ENCODE peak calls at places on chromosomes 12 and 14, in eight cellular contexts. One of them, this sample, is unnamed.

GRCh38 chr12:125882141-125882540 is 816.9 kb downstream of the AACS start:
- DNase-seq in esophagus squamous epithelium: no peak
- DNase-seq in esophagus muscularis mucosa: no peak
- DNase-seq in HCT116: no peak
- DNase-seq in A549: no peak
- DNase-seq in GM12878: no peak
- DNase-seq in tibial nerve: no peak
- DNase-seq in suprapubic skin: no peak
- DNase-seq in this sample: no peak

GRCh38 chr12:18919826-18920511 is 182.1 kb downstream of the CAPZA3 start:
- DNase-seq in esophagus squamous epithelium: no peak
- DNase-seq in suprapubic skin: no peak
- DNase-seq in GM12878: no peak
- DNase-seq in esophagus muscularis mucosa: no peak
- DNase-seq in A549: no peak
- DNase-seq in tibial nerve: no peak
- DNase-seq in HCT116: no peak
- DNase-seq in this sample: no peak

GRCh38 chr12:108635201-108635996 is 1.7 kb upstream of the SELPLG start:
- DNase-seq in GM12878: peak; percentile 99
- DNase-seq in HCT116: no peak
- DNase-seq in A549: no peak
- DNase-seq in esophagus muscularis mucosa: no peak
- DNase-seq in suprapubic skin: peak; percentile 32
- DNase-seq in esophagus squamous epithelium: no peak
- DNase-seq in tibial nerve: no peak
- DNase-seq in this sample: no peak

GRCh38 chr14:21526672-21527319 is 650 bp upstream of the SALL2 start:
- DNase-seq in A549: no peak
- DNase-seq in suprapubic skin: no peak
- DNase-seq in GM12878: no peak
- DNase-seq in esophagus squamous epithelium: no peak
- DNase-seq in esophagus muscularis mucosa: no peak
- DNase-seq in tibial nerve: no peak
- DNase-seq in HCT116: no peak
- DNase-seq in this sample: no peak

GRCh38 chr12:58509116-58509885 is 411.0 kb downstream of the LRIG3 start:
- DNase-seq in esophagus squamous epithelium: no peak
- DNase-seq in A549: peak; percentile 72
- DNase-seq in suprapubic skin: no peak
- DNase-seq in GM12878: no peak
- DNase-seq in HCT116: no peak
- DNase-seq in esophagus muscularis mucosa: no peak
- DNase-seq in tibial nerve: no peak
- DNase-seq in this sample: no peak

GRCh38 chr12:10363665-10363921 is 26.2 kb downstream of the KLRK1 start:
- DNase-seq in HCT116: no peak
- DNase-seq in esophagus squamous epithelium: no peak
- DNase-seq in suprapubic skin: no peak
- DNase-seq in esophagus muscularis mucosa: no peak
- DNase-seq in GM12878: no peak
- DNase-seq in tibial nerve: no peak
- DNase-seq in A549: no peak
- DNase-seq in this sample: no peak

GRCh38 chr14:25116607-25117006 is 66.7 kb upstream of the STXBP6 start:
- DNase-seq in A549: no peak
- DNase-seq in tibial nerve: no peak
- DNase-seq in GM12878: no peak
- DNase-seq in esophagus squamous epithelium: no peak
- DNase-seq in suprapubic skin: no peak
- DNase-seq in HCT116: no peak
- DNase-seq in esophagus muscularis mucosa: no peak
- DNase-seq in this sample: no peak

GRCh38 chr14:73723799-73724621 is 9.8 kb upstream of the PNMA1 start:
- DNase-seq in suprapubic skin: peak; percentile 91
- DNase-seq in esophagus squamous epithelium: no peak
- DNase-seq in tibial nerve: peak; percentile 88
- DNase-seq in GM12878: no peak
- DNase-seq in HCT116: no peak
- DNase-seq in esophagus muscularis mucosa: peak; percentile 93
- DNase-seq in A549: peak; percentile 78
- DNase-seq in this sample: no peak

GRCh38 chr12:88574278-88574677 is 6.0 kb downstream of the KITLG start:
- DNase-seq in tibial nerve: no peak
- DNase-seq in esophagus squamous epithelium: no peak
- DNase-seq in suprapubic skin: no peak
- DNase-seq in esophagus muscularis mucosa: no peak
- DNase-seq in GM12878: no peak
- DNase-seq in HCT116: no peak
- DNase-seq in A549: no peak
- DNase-seq in this sample: no peak

GRCh38 chr12:107929436-107929835 is 154.9 kb downstream of the ASCL4 start:
- DNase-seq in tibial nerve: no peak
- DNase-seq in esophagus squamous epithelium: no peak
- DNase-seq in esophagus muscularis mucosa: peak; percentile 80
- DNase-seq in A549: peak; percentile 80
- DNase-seq in suprapubic skin: no peak
- DNase-seq in GM12878: no peak
- DNase-seq in HCT116: peak; percentile 78
- DNase-seq in this sample: no peak

GRCh38 chr12:62260733-62261683 is 804 bp downstream of the USP15 start:
- DNase-seq in esophagus muscularis mucosa: no peak
- DNase-seq in GM12878: peak; percentile 73
- DNase-seq in HCT116: peak; percentile 23
- DNase-seq in A549: peak; percentile 37
- DNase-seq in esophagus squamous epithelium: peak; percentile 32
- DNase-seq in tibial nerve: peak; percentile 28
- DNase-seq in suprapubic skin: peak; percentile 59
- DNase-seq in this sample: peak; percentile 86

GRCh38 chr12:66921151-66921550 is 242.3 kb upstream of the GRIP1 start:
- DNase-seq in A549: no peak
- DNase-seq in HCT116: no peak
- DNase-seq in tibial nerve: no peak
- DNase-seq in GM12878: no peak
- DNase-seq in suprapubic skin: no peak
- DNase-seq in esophagus muscularis mucosa: peak; percentile 31
- DNase-seq in esophagus squamous epithelium: no peak
- DNase-seq in this sample: no peak

GRCh38 chr14:101078892-101079221 is 175.3 kb upstream of the RTL1 start:
- DNase-seq in GM12878: no peak
- DNase-seq in A549: no peak
- DNase-seq in esophagus squamous epithelium: no peak
- DNase-seq in tibial nerve: no peak
- DNase-seq in HCT116: no peak
- DNase-seq in esophagus muscularis mucosa: no peak
- DNase-seq in suprapubic skin: no peak
- DNase-seq in this sample: peak; percentile 24

GRCh38 chr14:20454645-20455354 is at the start of the genes APEX1 and OSGEP:
- DNase-seq in A549: peak; percentile 100
- DNase-seq in tibial nerve: peak; percentile 98
- DNase-seq in suprapubic skin: peak; percentile 100
- DNase-seq in esophagus muscularis mucosa: peak; percentile 100
- DNase-seq in GM12878: peak; percentile 99
- DNase-seq in HCT116: peak; percentile 99
- DNase-seq in esophagus squamous epithelium: peak; percentile 94
- DNase-seq in this sample: peak; percentile 98
- TF ChIP-seq POLR2A in A549: peak; percentile 75
- TF ChIP-seq POLR2A in tibial nerve: peak; percentile 63
- TF ChIP-seq POLR2A in suprapubic skin: peak; percentile 69
- TF ChIP-seq POLR2A in esophagus muscularis mucosa: no peak
- TF ChIP-seq POLR2A in GM12878: peak; percentile 93
- TF ChIP-seq POLR2A in HCT116: peak; percentile 59
- TF ChIP-seq POLR2A in esophagus squamous epithelium: peak; percentile 67
- TF ChIP-seq POLR2A in this sample: peak; percentile 58

GRCh38 chr14:34837801-34838322 is 37.3 kb downstream of the BAZ1A start:
- DNase-seq in suprapubic skin: no peak
- DNase-seq in esophagus squamous epithelium: no peak
- DNase-seq in tibial nerve: no peak
- DNase-seq in esophagus muscularis mucosa: no peak
- DNase-seq in GM12878: no peak
- DNase-seq in HCT116: no peak
- DNase-seq in A549: peak; percentile 48
- DNase-seq in this sample: no peak
- H3K27ac ChIP-seq in suprapubic skin: no peak overlapping the region
- H3K27ac ChIP-seq in esophagus squamous epithelium: no peak overlapping the region
- H3K27ac ChIP-seq in tibial nerve: peak overlapping the region; percentile 31
- H3K27ac ChIP-seq in esophagus muscularis mucosa: no peak overlapping the region
- H3K27ac ChIP-seq in GM12878: no peak overlapping the region
- H3K27ac ChIP-seq in HCT116: no peak overlapping the region
- H3K27ac ChIP-seq in A549: peak overlapping the region; percentile 8
- H3K27ac ChIP-seq in this sample: no peak overlapping the region

GRCh38 chr14:37587881-37588666 is 7.0 kb downstream of the FOXA1 start:
- DNase-seq in esophagus muscularis mucosa: no peak
- DNase-seq in HCT116: no peak
- DNase-seq in GM12878: no peak
- DNase-seq in tibial nerve: no peak
- DNase-seq in esophagus squamous epithelium: no peak
- DNase-seq in A549: peak; percentile 61
- DNase-seq in suprapubic skin: no peak
- DNase-seq in this sample: no peak
- H3K4me3 ChIP-seq in esophagus muscularis mucosa: no peak overlapping the region
- H3K4me3 ChIP-seq in HCT116: peak overlapping the region; percentile 46
- H3K4me3 ChIP-seq in GM12878: no peak overlapping the region
- H3K4me3 ChIP-seq in tibial nerve: no peak overlapping the region
- H3K4me3 ChIP-seq in esophagus squamous epithelium: peak overlapping the region; percentile 64
- H3K4me3 ChIP-seq in A549: peak overlapping the region; percentile 60
- H3K4me3 ChIP-seq in suprapubic skin: no peak overlapping the region
- H3K4me3 ChIP-seq in this sample: peak overlapping the region; percentile 59

GRCh38 chr12:111777345-111778045 is 10.8 kb downstream of the ALDH2 start:
- DNase-seq in HCT116: no peak
- DNase-seq in esophagus muscularis mucosa: no peak
- DNase-seq in A549: peak; percentile 37
- DNase-seq in GM12878: no peak
- DNase-seq in suprapubic skin: no peak
- DNase-seq in tibial nerve: no peak
- DNase-seq in esophagus squamous epithelium: no peak
- DNase-seq in this sample: peak; percentile 83
- TF ChIP-seq POLR2A in HCT116: no peak
- TF ChIP-seq POLR2A in esophagus muscularis mucosa: no peak
- TF ChIP-seq POLR2A in A549: no peak
- TF ChIP-seq POLR2A in GM12878: no peak
- TF ChIP-seq POLR2A in suprapubic skin: no peak
- TF ChIP-seq POLR2A in tibial nerve: no peak
- TF ChIP-seq POLR2A in esophagus squamous epithelium: no peak
- TF ChIP-seq POLR2A in this sample: no peak

GRCh38 chr12:122886161-122886560 is 9.8 kb downstream of the VPS37B start:
- DNase-seq in esophagus muscularis mucosa: no peak
- DNase-seq in esophagus squamous epithelium: no peak
- DNase-seq in A549: no peak
- DNase-seq in GM12878: no peak
- DNase-seq in HCT116: no peak
- DNase-seq in suprapubic skin: no peak
- DNase-seq in tibial nerve: no peak
- DNase-seq in this sample: no peak
- H3K27ac ChIP-seq in esophagus muscularis mucosa: no peak overlapping the region
- H3K27ac ChIP-seq in esophagus squamous epithelium: peak overlapping the region; percentile 99
- H3K27ac ChIP-seq in A549: peak overlapping the region; percentile 84
- H3K27ac ChIP-seq in GM12878: no peak overlapping the region
- H3K27ac ChIP-seq in HCT116: peak overlapping the region; percentile 82
- H3K27ac ChIP-seq in suprapubic skin: peak overlapping the region; percentile 55
- H3K27ac ChIP-seq in tibial nerve: no peak overlapping the region
- H3K27ac ChIP-seq in this sample: peak overlapping the region; percentile 94

GRCh38 chr12:123131291-123131831 is 19.5 kb downstream of the PITPNM2 start:
- DNase-seq in esophagus muscularis mucosa: no peak
- DNase-seq in esophagus squamous epithelium: no peak
- DNase-seq in GM12878: no peak
- DNase-seq in A549: no peak
- DNase-seq in tibial nerve: no peak
- DNase-seq in HCT116: no peak
- DNase-seq in suprapubic skin: no peak
- DNase-seq in this sample: no peak

GRCh38 chr12:123129651-123130050 is 21.2 kb downstream of the PITPNM2 start:
- DNase-seq in GM12878: no peak
- DNase-seq in esophagus squamous epithelium: no peak
- DNase-seq in A549: no peak
- DNase-seq in HCT116: no peak
- DNase-seq in esophagus muscularis mucosa: no peak
- DNase-seq in suprapubic skin: no peak
- DNase-seq in tibial nerve: no peak
- DNase-seq in this sample: no peak

GRCh38 chr12:123121670-123122069 is 29.2 kb downstream of the PITPNM2 start:
- DNase-seq in HCT116: no peak
- DNase-seq in A549: no peak
- DNase-seq in tibial nerve: no peak
- DNase-seq in esophagus squamous epithelium: no peak
- DNase-seq in esophagus muscularis mucosa: no peak
- DNase-seq in GM12878: no peak
- DNase-seq in suprapubic skin: no peak
- DNase-seq in this sample: no peak

GRCh38 chr12:123122649-123123048 is 28.2 kb downstream of the PITPNM2 start:
- DNase-seq in HCT116: no peak
- DNase-seq in suprapubic skin: no peak
- DNase-seq in A549: no peak
- DNase-seq in esophagus muscularis mucosa: no peak
- DNase-seq in esophagus squamous epithelium: no peak
- DNase-seq in GM12878: no peak
- DNase-seq in tibial nerve: no peak
- DNase-seq in this sample: no peak

GRCh38 chr12:123126294-123127144 is 24.4 kb downstream of the PITPNM2 start:
- DNase-seq in tibial nerve: no peak
- DNase-seq in A549: peak; percentile 94
- DNase-seq in suprapubic skin: no peak
- DNase-seq in GM12878: no peak
- DNase-seq in esophagus muscularis mucosa: no peak
- DNase-seq in HCT116: peak; percentile 69
- DNase-seq in esophagus squamous epithelium: no peak
- DNase-seq in this sample: peak; percentile 68
- H3K4me3 ChIP-seq in tibial nerve: no peak overlapping the region
- H3K4me3 ChIP-seq in A549: no peak overlapping the region
- H3K4me3 ChIP-seq in suprapubic skin: no peak overlapping the region
- H3K4me3 ChIP-seq in GM12878: no peak overlapping the region
- H3K4me3 ChIP-seq in esophagus muscularis mucosa: no peak overlapping the region
- H3K4me3 ChIP-seq in HCT116: peak overlapping the region; percentile 26
- H3K4me3 ChIP-seq in esophagus squamous epithelium: no peak overlapping the region
- H3K4me3 ChIP-seq in this sample: no peak overlapping the region

This sample was measured in Peyer's patch.